ENCODE peak calls at places on chromosomes 5 and 9, in nine cellular contexts. T, J, L, A, W, R, X, F and I are unnamed samples.

GRCh38 chr5:54959673-54960418 is 25.5 kb downstream of the ESM1 start:
- DNase-seq in A (no peak), T (peak), R (peak), X (no peak), W (no peak), F (no peak), L (no peak), J (peak), I (peak)

GRCh38 chr5:55226027-55226933 is 835 bp downstream of the MCIDAS start:
- DNase-seq in T (peak), L (peak), F (peak), J (peak), A (peak), R (peak), W (peak), X (no peak), I (peak)

GRCh38 chr9:19720374-19720773 is 68.5 kb downstream of the SLC24A2 start:
- DNase-seq in J (peak), X (no peak), W (peak), T (peak), A (no peak), F (no peak), L (peak), R (peak), I (no peak)

GRCh38 chr9:134992755-134993124 is 75.0 kb upstream of the FCN1 start:
- DNase-seq in J (peak), T (no peak), L (no peak), F (no peak), R (no peak), A (no peak), X (peak), W (no peak), I (no peak)

GRCh38 chr9:137739371-137739915 is 120.6 kb downstream of the EHMT1 start:
- DNase-seq in F (no peak), A (no peak), T (no peak), R (no peak), W (no peak), J (no peak), L (no peak), X (no peak), I (no peak)

GRCh38 chr5:163586431-163587033 is 81.1 kb downstream of the MAT2B start:
- DNase-seq in F (no peak), T (no peak), R (no peak), X (no peak), J (peak), A (no peak), W (no peak), L (no peak), I (no peak)

GRCh38 chr9:115673599-115673998 is 480.0 kb upstream of the PAPPA start:
- DNase-seq in F (peak), L (peak), R (no peak), T (no peak), J (peak), X (no peak), W (no peak), A (no peak), I (no peak)

GRCh38 chr9:87122947-87123685 is 175.8 kb upstream of the GAS1 start:
- DNase-seq in W (peak), T (no peak), R (no peak), F (peak), X (no peak), A (no peak), J (peak), L (peak), I (no peak)

GRCh38 chr5:24272735-24273134 is 372.0 kb downstream of the CDH10 start:
- DNase-seq in T (no peak), L (no peak), W (no peak), F (no peak), X (no peak), J (no peak), A (no peak), R (no peak), I (no peak)

GRCh38 chr9:105690742-105691141 is 3.6 kb upstream of the TMEM38B start:
- DNase-seq in J (peak), W (no peak), X (no peak), R (peak), T (no peak), L (peak), F (peak), A (no peak), I (no peak)

GRCh38 chr9:121736147-121736721 is 84.8 kb downstream of the DAB2IP start:
- DNase-seq in X (peak), J (peak), A (peak), W (no peak), F (no peak), T (no peak), L (peak), R (no peak), I (peak)

GRCh38 chr9:22103650-22104575 is 94.8 kb upstream of the CDKN2B start:
- DNase-seq in J (peak), W (peak), A (no peak), F (peak), T (no peak), L (peak), R (peak), X (no peak), I (no peak)

GRCh38 chr5:149264432-149265069 is 7.1 kb upstream of the AFAP1L1 start:
- DNase-seq in A (peak), L (no peak), J (peak), W (peak), X (no peak), F (no peak), T (no peak), R (peak), I (peak)

GRCh38 chr9:84000186-84000585 is 19.6 kb downstream of the RMI1 start:
- DNase-seq in W (no peak), A (no peak), X (no peak), L (peak), R (no peak), J (peak), T (no peak), F (no peak), I (no peak)

GRCh38 chr9:123686849-123687233 is 243.1 kb downstream of the DENND1A start:
- DNase-seq in A (no peak), R (no peak), X (no peak), L (no peak), T (no peak), J (no peak), F (no peak), W (no peak), I (no peak)

GRCh38 chr9:91101598-91102168 is 260.0 kb downstream of the AUH start:
- DNase-seq in L (no peak), R (no peak), J (no peak), A (no peak), T (no peak), X (no peak), F (no peak), W (no peak), I (peak)

GRCh38 chr9:137752426-137752825 is 125.2 kb upstream of the CACNA1B start:
- DNase-seq in A (no peak), J (no peak), T (no peak), F (no peak), X (no peak), R (no peak), W (no peak), L (no peak), I (no peak)

GRCh38 chr9:27184556-27185351 is 75.7 kb downstream of the TEK start:
- DNase-seq in A (no peak), R (no peak), X (no peak), W (no peak), F (no peak), T (no peak), J (peak), L (no peak), I (no peak)

GRCh38 chr9:27125936-27126335 is 16.9 kb downstream of the TEK start:
- DNase-seq in J (no peak), T (no peak), F (no peak), L (peak), W (peak), A (no peak), X (no peak), R (peak), I (no peak)

GRCh38 chr5:90783460-90784333 is 225.1 kb downstream of the ADGRV1 start:
- DNase-seq in X (peak), W (peak), J (peak), A (peak), L (peak), F (peak), R (peak), T (peak), I (peak)

GRCh38 chr5:12147513-12147912 is 243.3 kb upstream of the CTNND2 start:
- DNase-seq in L (no peak), J (no peak), F (no peak), T (no peak), A (no peak), R (no peak), W (no peak), X (no peak), I (no peak)

GRCh38 chr5:1015545-1015944 is 6.9 kb downstream of the NKD2 start:
- DNase-seq in A (no peak), T (peak), F (no peak), L (no peak), R (no peak), W (no peak), X (no peak), J (no peak), I (no peak)

GRCh38 chr9:114516913-114517312 is 11.6 kb upstream of the WHRN start:
- DNase-seq in R (peak), X (no peak), F (peak), L (peak), W (peak), A (no peak), T (peak), J (peak), I (no peak)

GRCh38 chr5:142056831-142057696 is 44.2 kb upstream of the GNPDA1 start:
- DNase-seq in F (no peak), L (no peak), W (no peak), J (no peak), X (no peak), T (no peak), A (no peak), R (peak), I (no peak)

GRCh38 chr5:44665101-44665701 is 143.5 kb upstream of the MRPS30 start:
- DNase-seq in L (no peak), A (no peak), R (peak), J (peak), F (peak), X (no peak), W (peak), T (no peak), I (no peak)

GRCh38 chr5:143386725-143387124 is 16.8 kb downstream of the NR3C1 start:
- DNase-seq in L (peak), X (no peak), R (no peak), F (no peak), J (peak), A (no peak), W (peak), T (no peak), I (no peak)

DNA sequence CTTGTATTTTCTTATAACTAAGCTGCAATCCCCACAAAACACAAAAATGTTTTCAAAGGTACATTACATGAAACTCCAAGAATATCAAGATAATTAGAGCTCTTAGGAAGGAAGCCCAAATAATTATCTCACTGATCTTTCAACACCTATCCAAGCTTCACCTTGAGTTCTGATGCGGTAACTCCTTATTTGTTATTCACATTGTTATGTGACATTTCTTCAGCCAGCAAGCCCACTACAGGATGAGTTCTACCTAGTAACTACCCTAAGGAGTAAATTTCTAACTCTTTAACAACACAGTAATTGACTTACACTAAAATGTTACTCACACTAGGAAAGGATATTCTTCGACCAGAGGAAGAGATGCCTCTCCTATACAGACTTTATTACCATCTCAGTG is 9.9 kb downstream of the NR6A1 start:
- DNase-seq in F (no peak), X (no peak), W (no peak), T (no peak), A (no peak), L (no peak), J (no peak), R (no peak), I (no peak)
- H3K4me3 ChIP-seq in F (no peak), X (no peak), W (no peak), T (no peak), A (no peak), L (no peak), J (no peak), R (no peak), I (no peak)

DNA sequence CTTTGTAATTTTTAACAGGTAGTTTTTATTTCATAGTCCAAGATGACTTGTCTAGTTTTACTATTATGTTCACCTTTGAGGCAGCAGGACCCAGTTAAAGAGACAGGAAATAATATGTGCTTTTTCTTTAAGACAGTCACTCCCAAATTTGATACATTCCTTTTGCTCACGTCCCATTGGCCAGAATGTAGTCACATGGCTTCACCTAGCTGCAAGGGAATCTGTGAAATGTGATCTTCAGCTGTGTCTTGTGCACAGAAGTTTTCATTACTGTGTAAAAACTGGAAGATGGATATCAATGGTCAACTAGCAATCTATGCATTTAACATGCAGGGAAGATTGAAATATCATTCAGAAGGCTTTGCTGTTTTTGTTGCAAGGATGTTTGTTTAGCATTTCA is 41.1 kb downstream of the XRCC4 start:
- DNase-seq in J (peak), L (no peak), W (no peak), X (no peak), T (no peak), A (no peak), F (no peak), R (no peak), I (no peak)
- H3K4me3 ChIP-seq in J (no peak), L (no peak), W (no peak), X (no peak), T (no peak), A (no peak), F (no peak), R (no peak), I (no peak)

DNA sequence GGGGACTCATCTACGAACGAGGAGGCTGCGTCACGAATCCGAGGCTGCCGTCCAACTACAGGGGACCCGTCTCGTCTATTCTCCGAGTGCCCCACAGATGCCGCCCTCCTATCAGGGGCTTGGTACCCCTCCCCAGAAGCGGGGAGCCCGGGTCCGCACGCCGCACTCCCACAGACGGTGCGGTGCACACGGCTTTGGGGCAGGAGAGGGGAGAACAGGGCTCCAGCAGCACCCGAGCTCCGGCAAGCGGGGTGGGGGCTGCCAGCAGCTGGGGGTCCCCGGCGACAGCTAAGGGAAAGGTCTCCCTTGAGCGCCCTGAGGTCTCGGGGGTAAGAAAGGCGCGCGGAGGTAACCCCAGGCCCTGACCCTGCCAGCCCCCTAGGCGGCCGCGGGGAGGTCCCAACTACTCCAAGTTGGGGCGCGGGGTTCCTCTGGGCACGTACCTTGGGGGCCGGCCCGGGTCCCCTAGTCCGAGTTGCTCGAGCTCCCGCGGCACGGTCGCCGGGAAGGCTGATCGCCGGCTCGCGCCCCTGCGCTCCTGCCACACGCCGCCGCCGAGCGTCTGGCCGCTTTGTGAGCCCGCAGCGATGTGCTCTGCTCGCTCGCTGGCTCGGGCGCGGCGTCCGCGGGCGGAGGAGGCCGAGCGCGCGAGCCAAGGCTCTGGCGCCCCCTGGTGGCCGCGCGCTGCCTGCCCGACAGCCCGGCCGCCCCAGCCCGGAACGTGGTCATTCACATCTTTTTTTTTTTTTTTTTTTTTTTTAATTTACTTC is at the start of gene SPOCK1:
- DNase-seq in T (peak), L (peak), F (peak), W (peak), X (peak), R (peak), A (peak), J (peak), I (peak)
- H3K4me3 ChIP-seq in T (no peak), L (peak), F (peak), W (peak), X (peak), R (peak), A (peak), J (peak), I (peak)

DNA sequence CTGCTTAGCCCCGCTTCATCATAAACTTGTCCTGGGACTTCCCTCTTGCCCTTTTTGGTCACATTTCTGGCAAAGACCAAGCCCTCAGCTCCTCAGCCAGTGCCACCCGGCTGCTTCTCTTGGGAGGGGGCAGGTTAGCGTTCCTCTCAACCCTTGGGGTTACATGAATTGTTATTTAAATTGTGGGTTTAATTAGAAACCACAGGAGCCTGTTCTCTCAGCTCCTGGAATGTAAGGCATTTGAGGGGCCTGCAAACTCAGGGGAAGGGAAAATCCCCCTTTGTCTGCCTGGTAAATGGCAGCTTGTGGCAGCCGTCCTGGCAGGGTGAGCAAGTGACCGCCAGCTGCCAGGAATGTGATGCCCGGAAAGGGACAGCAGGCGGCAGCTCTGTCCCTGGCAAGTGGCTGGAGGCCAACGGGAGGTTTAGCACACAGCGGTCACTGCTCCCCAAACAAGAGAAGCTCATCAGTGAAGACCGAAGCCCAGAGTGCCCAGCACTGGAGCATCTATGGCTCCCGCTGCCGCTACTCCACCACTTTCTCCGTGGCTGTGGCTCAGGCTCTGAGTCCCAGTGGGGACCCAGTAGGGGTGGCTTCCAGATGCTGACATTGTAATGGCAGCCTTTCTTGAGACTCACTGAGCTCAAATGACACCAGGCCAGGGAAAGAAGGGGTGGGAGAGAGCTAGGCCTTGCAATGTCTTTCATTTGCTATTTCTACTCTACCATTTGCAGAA is 51.7 kb downstream of the SHB start:
- DNase-seq in J (peak), W (peak), F (no peak), X (no peak), T (no peak), R (peak), A (peak), L (peak), I (peak)
- H3K4me3 ChIP-seq in J (peak), W (no peak), F (no peak), X (no peak), T (no peak), R (peak), A (no peak), L (no peak), I (no peak)

GRCh38 chr5:127136908-127137307 is 63.6 kb upstream of the C5orf63 start:
- DNase-seq in F (no peak), L (no peak), R (no peak), J (no peak), W (no peak), A (no peak), T (peak), X (no peak), I (no peak)

DNA sequence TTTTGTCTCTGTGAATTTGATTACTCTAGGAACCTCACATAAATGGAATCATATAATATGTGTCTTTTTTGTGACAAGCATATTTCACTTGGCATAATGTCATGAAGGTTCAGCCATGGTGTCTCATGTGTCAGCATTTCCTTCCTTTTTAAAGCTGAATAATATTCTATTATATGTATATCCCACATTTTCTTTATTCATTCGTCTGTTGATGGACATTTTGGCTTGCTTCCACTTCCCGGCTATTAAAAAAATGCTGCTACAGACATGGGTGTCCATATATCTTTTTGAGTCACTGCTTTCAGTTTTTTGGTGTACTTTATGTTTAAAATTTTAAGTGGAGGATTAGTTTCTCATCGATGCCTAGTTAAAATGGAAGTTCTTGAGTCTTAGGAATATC is 59.8 kb upstream of the C5orf63 start:
- DNase-seq in A (no peak), W (no peak), J (no peak), X (no peak), R (no peak), T (no peak), L (no peak), F (no peak), I (no peak)
- H3K4me3 ChIP-seq in A (no peak), W (no peak), J (no peak), X (no peak), R (no peak), T (no peak), L (no peak), F (no peak), I (no peak)

DNA sequence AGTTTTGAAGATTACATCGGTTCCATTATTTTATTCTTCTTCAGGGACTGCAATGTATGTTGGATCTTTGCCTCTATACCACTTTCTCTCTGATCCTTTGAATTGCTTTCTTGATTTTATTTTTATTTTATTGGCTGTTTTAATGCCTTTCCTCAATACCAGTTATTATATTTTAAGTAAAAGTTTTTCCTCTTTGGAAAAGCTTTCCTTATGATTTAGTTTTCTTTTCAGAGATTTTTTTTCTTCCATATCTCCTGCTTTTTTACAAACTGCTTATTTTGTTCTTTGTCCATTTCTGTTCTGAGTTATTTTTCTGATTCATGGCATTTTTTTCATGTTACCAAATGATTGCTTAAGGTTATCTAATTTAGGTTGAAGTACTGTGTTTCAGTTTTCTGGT is 11.5 kb downstream of the ZMAT2 start:
- DNase-seq in X (no peak), T (no peak), J (no peak), F (no peak), L (no peak), A (no peak), R (no peak), W (no peak), I (no peak)
- H3K4me3 ChIP-seq in X (peak), T (peak), J (no peak), F (peak), L (no peak), A (peak), R (peak), W (no peak), I (no peak)